ENCODE peak calls at places on chromosomes 2 and 18, in four cellular contexts. One of them, this sample, is unnamed.

GRCh38 chr2:240965296-240965904 is 33.0 kb upstream of the SNED1 start:
- DNase-seq in CD8-positive, alpha-beta T cell: no peak
- DNase-seq in psoas muscle: peak
- DNase-seq in progenitor cell of endocrine pancreas: no peak
- DNase-seq in this sample: no peak

GRCh38 chr2:18599509-18600254 is 10.3 kb upstream of the NT5C1B start:
- DNase-seq in CD8-positive, alpha-beta T cell: no peak
- DNase-seq in psoas muscle: no peak
- DNase-seq in progenitor cell of endocrine pancreas: no peak
- DNase-seq in this sample: no peak

GRCh38 chr2:21043744-21044532 is at the start of gene APOB:
- DNase-seq in CD8-positive, alpha-beta T cell: no peak
- DNase-seq in psoas muscle: peak
- DNase-seq in progenitor cell of endocrine pancreas: peak
- DNase-seq in this sample: no peak

GRCh38 chr18:55264108-55264507 is 304.8 kb upstream of the CCDC68 start:
- DNase-seq in CD8-positive, alpha-beta T cell: no peak
- DNase-seq in psoas muscle: no peak
- DNase-seq in progenitor cell of endocrine pancreas: no peak
- DNase-seq in this sample: no peak

GRCh38 chr2:142834003-142834402 is 43.5 kb upstream of the KYNU start:
- DNase-seq in CD8-positive, alpha-beta T cell: no peak
- DNase-seq in psoas muscle: no peak
- DNase-seq in progenitor cell of endocrine pancreas: no peak
- DNase-seq in this sample: no peak

GRCh38 chr2:215784371-215784783 is 229.0 kb downstream of the MREG start:
- DNase-seq in CD8-positive, alpha-beta T cell: no peak
- DNase-seq in psoas muscle: no peak
- DNase-seq in progenitor cell of endocrine pancreas: no peak
- DNase-seq in this sample: no peak

GRCh38 chr2:226227341-226227740 is 572.3 kb downstream of the IRS1 start:
- DNase-seq in CD8-positive, alpha-beta T cell: no peak
- DNase-seq in psoas muscle: no peak
- DNase-seq in progenitor cell of endocrine pancreas: no peak
- DNase-seq in this sample: no peak

GRCh38 chr18:27004056-27004829 is 138.7 kb upstream of the AQP4 start:
- DNase-seq in CD8-positive, alpha-beta T cell: no peak
- DNase-seq in psoas muscle: no peak
- DNase-seq in progenitor cell of endocrine pancreas: no peak
- DNase-seq in this sample: no peak

GRCh38 chr2:40034801-40035200 is 255.7 kb upstream of the THUMPD2 start:
- DNase-seq in CD8-positive, alpha-beta T cell: no peak
- DNase-seq in psoas muscle: no peak
- DNase-seq in progenitor cell of endocrine pancreas: no peak
- DNase-seq in this sample: no peak

GRCh38 chr2:14903709-14904374 is 271.3 kb downstream of the LRATD1 start:
- DNase-seq in CD8-positive, alpha-beta T cell: peak
- DNase-seq in psoas muscle: no peak
- DNase-seq in progenitor cell of endocrine pancreas: peak
- DNase-seq in this sample: no peak

GRCh38 chr2:100427627-100428258 is 10.3 kb upstream of the CHST10 start:
- DNase-seq in CD8-positive, alpha-beta T cell: peak
- DNase-seq in psoas muscle: peak
- DNase-seq in progenitor cell of endocrine pancreas: no peak
- DNase-seq in this sample: no peak

GRCh38 chr18:12750076-12750707 is 47.4 kb downstream of the PSMG2 start:
- DNase-seq in CD8-positive, alpha-beta T cell: no peak
- DNase-seq in psoas muscle: no peak
- DNase-seq in progenitor cell of endocrine pancreas: no peak
- DNase-seq in this sample: no peak

GRCh38 chr2:54459037-54459441 is 2.9 kb downstream of the SPTBN1 start:
- DNase-seq in CD8-positive, alpha-beta T cell: no peak
- DNase-seq in psoas muscle: no peak
- DNase-seq in progenitor cell of endocrine pancreas: no peak
- DNase-seq in this sample: no peak

GRCh38 chr2:54149623-54150501 is 34.4 kb downstream of the ACYP2 start:
- DNase-seq in CD8-positive, alpha-beta T cell: no peak
- DNase-seq in psoas muscle: no peak
- DNase-seq in progenitor cell of endocrine pancreas: no peak
- DNase-seq in this sample: no peak

GRCh38 chr2:72827999-72828646 is 2.3 kb upstream of the EXOC6B start:
- DNase-seq in CD8-positive, alpha-beta T cell: no peak
- DNase-seq in psoas muscle: no peak
- DNase-seq in progenitor cell of endocrine pancreas: no peak
- DNase-seq in this sample: no peak

GRCh38 chr2:239471011-239471792 is 70.4 kb upstream of the HDAC4 start:
- DNase-seq in CD8-positive, alpha-beta T cell: no peak
- DNase-seq in psoas muscle: no peak
- DNase-seq in progenitor cell of endocrine pancreas: no peak
- DNase-seq in this sample: no peak

GRCh38 chr2:225008935-225009334 is 33.3 kb downstream of the DOCK10 start:
- DNase-seq in CD8-positive, alpha-beta T cell: no peak
- DNase-seq in psoas muscle: no peak
- DNase-seq in progenitor cell of endocrine pancreas: no peak
- DNase-seq in this sample: no peak

GRCh38 chr2:172972005-172972619 is 103.5 kb upstream of the MAP3K20 start:
- DNase-seq in CD8-positive, alpha-beta T cell: peak
- DNase-seq in psoas muscle: no peak
- DNase-seq in progenitor cell of endocrine pancreas: no peak
- DNase-seq in this sample: no peak

GRCh38 chr2:241218131-241219029 is 29.9 kb downstream of the ANO7 start:
- DNase-seq in CD8-positive, alpha-beta T cell: peak
- DNase-seq in psoas muscle: peak
- DNase-seq in progenitor cell of endocrine pancreas: peak
- DNase-seq in this sample: no peak

GRCh38 chr2:74457549-74458131 is 598 bp upstream of the WBP1 start:
- DNase-seq in CD8-positive, alpha-beta T cell: peak
- DNase-seq in psoas muscle: peak
- DNase-seq in progenitor cell of endocrine pancreas: peak
- DNase-seq in this sample: no peak

GRCh38 chr18:55320399-55321255 is 267.4 kb downstream of the TCF4 start:
- DNase-seq in CD8-positive, alpha-beta T cell: no peak
- DNase-seq in psoas muscle: no peak
- DNase-seq in progenitor cell of endocrine pancreas: no peak
- DNase-seq in this sample: no peak

GRCh38 chr2:9154061-9154460 is 52.6 kb upstream of the ASAP2 start:
- DNase-seq in CD8-positive, alpha-beta T cell: no peak
- DNase-seq in psoas muscle: no peak
- DNase-seq in progenitor cell of endocrine pancreas: no peak
- DNase-seq in this sample: no peak
- TF ChIP-seq CTCF in CD8-positive, alpha-beta T cell: no peak
- TF ChIP-seq CTCF in psoas muscle: no peak
- TF ChIP-seq CTCF in progenitor cell of endocrine pancreas: no peak
- TF ChIP-seq CTCF in this sample: no peak

GRCh38 chr18:45326505-45326904 is 288.8 kb upstream of the SLC14A2 start:
- DNase-seq in CD8-positive, alpha-beta T cell: no peak
- DNase-seq in psoas muscle: no peak
- DNase-seq in progenitor cell of endocrine pancreas: no peak
- DNase-seq in this sample: no peak

GRCh38 chr18:45325791-45326190 is 289.5 kb upstream of the SLC14A2 start:
- DNase-seq in CD8-positive, alpha-beta T cell: no peak
- DNase-seq in psoas muscle: no peak
- DNase-seq in progenitor cell of endocrine pancreas: no peak
- DNase-seq in this sample: no peak

GRCh38 chr18:45328271-45328670 is 287.0 kb upstream of the SLC14A2 start:
- DNase-seq in CD8-positive, alpha-beta T cell: no peak
- DNase-seq in psoas muscle: no peak
- DNase-seq in progenitor cell of endocrine pancreas: no peak
- DNase-seq in this sample: no peak

GRCh38 chr18:45330170-45330594 is 285.1 kb upstream of the SLC14A2 start:
- DNase-seq in CD8-positive, alpha-beta T cell: no peak
- DNase-seq in psoas muscle: peak
- DNase-seq in progenitor cell of endocrine pancreas: no peak
- DNase-seq in this sample: no peak

DNA sequence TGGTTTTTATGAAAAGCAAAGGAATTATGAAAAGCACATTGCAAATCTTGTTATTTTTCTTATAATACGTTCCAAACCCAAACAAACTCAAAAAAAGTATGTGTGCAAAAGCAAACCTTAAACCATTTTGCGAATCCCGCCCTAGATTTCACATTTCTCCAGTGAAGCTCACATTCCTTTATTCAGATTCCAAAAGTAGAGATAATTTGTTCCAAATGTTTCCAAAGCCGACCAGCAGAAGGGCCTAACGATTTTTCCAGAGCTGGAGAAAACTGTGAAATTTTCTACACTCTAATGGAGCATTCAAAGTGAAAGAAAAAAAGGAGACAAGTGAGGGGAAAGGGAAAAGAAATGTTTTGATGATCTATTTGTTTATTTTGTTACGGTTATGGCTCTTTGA is 286.5 kb upstream of the SLC14A2 start:
- DNase-seq in CD8-positive, alpha-beta T cell: no peak
- DNase-seq in psoas muscle: no peak
- DNase-seq in progenitor cell of endocrine pancreas: no peak
- DNase-seq in this sample: no peak
- TF ChIP-seq CTCF in CD8-positive, alpha-beta T cell: no peak
- TF ChIP-seq CTCF in psoas muscle: no peak
- TF ChIP-seq CTCF in progenitor cell of endocrine pancreas: no peak
- TF ChIP-seq CTCF in this sample: no peak

GRCh38 chr2:217108575-217109027 is 248.7 kb upstream of the TNP1 start:
- DNase-seq in CD8-positive, alpha-beta T cell: no peak
- DNase-seq in psoas muscle: no peak
- DNase-seq in progenitor cell of endocrine pancreas: no peak
- DNase-seq in this sample: no peak

GRCh38 chr2:217105733-217106649 is 246.1 kb upstream of the TNP1 start:
- DNase-seq in CD8-positive, alpha-beta T cell: no peak
- DNase-seq in psoas muscle: no peak
- DNase-seq in progenitor cell of endocrine pancreas: no peak
- DNase-seq in this sample: no peak

GRCh38 chr2:217108086-217108485 is 248.2 kb upstream of the TNP1 start:
- DNase-seq in CD8-positive, alpha-beta T cell: no peak
- DNase-seq in psoas muscle: no peak
- DNase-seq in progenitor cell of endocrine pancreas: no peak
- DNase-seq in this sample: no peak

GRCh38 chr2:217107480-217107879 is 247.6 kb upstream of the TNP1 start:
- DNase-seq in CD8-positive, alpha-beta T cell: no peak
- DNase-seq in psoas muscle: no peak
- DNase-seq in progenitor cell of endocrine pancreas: no peak
- DNase-seq in this sample: no peak

DNA sequence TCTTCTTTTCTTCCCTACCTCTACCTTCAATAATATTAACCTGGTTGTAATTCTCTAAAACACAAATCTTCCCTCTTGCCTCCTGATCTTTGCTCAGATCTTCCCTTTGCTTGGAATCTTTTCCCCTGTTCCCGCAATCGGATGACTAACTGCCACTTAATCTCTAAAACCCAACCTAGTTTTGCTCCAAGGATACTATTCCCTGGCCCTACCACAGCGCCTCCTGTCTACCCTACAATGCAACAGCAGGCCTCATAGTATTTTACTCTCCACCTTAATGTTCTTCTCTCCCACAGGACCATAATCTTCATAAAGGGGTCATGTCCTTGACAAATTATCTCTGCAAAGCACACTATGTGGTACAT is 246.8 kb upstream of the TNP1 start:
- DNase-seq in CD8-positive, alpha-beta T cell: no peak
- DNase-seq in psoas muscle: no peak
- DNase-seq in progenitor cell of endocrine pancreas: no peak
- DNase-seq in this sample: no peak
- TF ChIP-seq CTCF in CD8-positive, alpha-beta T cell: no peak
- TF ChIP-seq CTCF in psoas muscle: peak
- TF ChIP-seq CTCF in progenitor cell of endocrine pancreas: peak
- TF ChIP-seq CTCF in this sample: peak

DNA sequence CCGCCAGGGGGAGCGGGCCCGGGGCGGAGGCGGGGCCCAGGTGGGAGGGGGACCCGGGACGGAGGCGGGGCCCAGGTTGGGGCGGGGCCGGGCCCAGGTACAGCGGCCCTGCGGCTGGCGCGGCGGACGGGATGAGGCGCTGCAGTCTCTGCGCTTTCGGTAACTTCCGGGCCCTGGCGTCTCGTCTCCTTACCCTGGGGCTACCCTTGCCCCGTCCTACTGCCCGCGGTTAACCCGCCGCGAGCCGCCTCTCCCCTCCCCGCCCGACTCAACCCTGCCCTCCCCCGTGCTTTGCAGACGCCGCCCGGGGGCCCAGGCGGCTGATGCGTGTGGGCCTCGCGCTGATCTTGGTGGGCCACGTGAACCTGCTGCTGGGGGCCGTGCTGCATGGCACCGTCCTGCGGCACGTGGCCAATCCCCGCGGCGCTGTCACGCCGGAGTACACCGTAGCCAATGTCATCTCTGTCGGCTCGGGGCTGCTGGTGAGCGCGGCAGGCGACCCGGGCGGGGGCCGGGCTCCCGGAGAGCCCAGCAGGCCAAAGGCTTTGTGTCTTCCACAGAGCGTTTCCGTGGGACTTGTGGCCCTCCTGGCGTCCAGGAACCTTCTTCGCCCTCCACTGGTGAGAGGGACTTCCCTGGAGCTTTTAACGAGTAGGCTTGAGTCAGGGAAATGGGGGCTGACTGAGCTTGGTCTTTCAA is at the start of gene KRTCAP3:
- DNase-seq in CD8-positive, alpha-beta T cell: peak
- DNase-seq in psoas muscle: peak
- DNase-seq in progenitor cell of endocrine pancreas: peak
- DNase-seq in this sample: no peak
- TF ChIP-seq CTCF in CD8-positive, alpha-beta T cell: no peak
- TF ChIP-seq CTCF in psoas muscle: no peak
- TF ChIP-seq CTCF in progenitor cell of endocrine pancreas: peak
- TF ChIP-seq CTCF in this sample: no peak